ENCODE peak calls at places on chromosomes 6 and 20, in eight cellular contexts. E is heart left ventricle, J is osteoblast, I is body of pancreas, V is nephron progenitor cell, R is heart right ventricle, N is upper lobe of right lung, L is GM23338. T is an unnamed sample.

GRCh38 chr20:63198606-63199005 is 17.3 kb downstream of the YTHDF1 start:
- DNase-seq in L (no peak), J (peak), V (no peak), N (no peak), I (no peak), E (no peak), R (no peak), T (no peak)

GRCh38 chr6:7535498-7535897 is 6.0 kb upstream of the DSP start:
- DNase-seq in L (no peak), N (no peak), V (no peak), R (no peak), J (peak), I (no peak), E (no peak), T (no peak)

GRCh38 chr6:34322732-34323131 is 69.7 kb downstream of the NUDT3 start:
- DNase-seq in I (no peak), R (no peak), E (no peak), L (no peak), V (no peak), J (no peak), N (no peak), T (no peak)

GRCh38 chr6:35601331-35602132 is 87.2 kb downstream of the FKBP5 start:
- DNase-seq in N (no peak), R (peak), J (no peak), L (peak), V (no peak), I (peak), E (peak), T (no peak)

GRCh38 chr20:62602550-62602949 is 39.8 kb upstream of the SLCO4A1 start:
- DNase-seq in J (no peak), I (no peak), E (peak), R (no peak), N (peak), L (no peak), V (no peak), T (no peak)

GRCh38 chr6:186221-186965 is 105.9 kb upstream of the DUSP22 start:
- DNase-seq in E (no peak), L (no peak), I (no peak), N (no peak), V (no peak), J (no peak), R (no peak), T (no peak)

GRCh38 chr6:85464260-85464644 is 14.4 kb downstream of the NT5E start:
- DNase-seq in R (no peak), I (no peak), E (no peak), L (no peak), V (no peak), J (peak), N (no peak), T (no peak)

GRCh38 chr6:38528196-38528965 is 111.3 kb downstream of the BTBD9 start:
- DNase-seq in I (no peak), J (no peak), N (no peak), R (no peak), E (no peak), L (no peak), V (no peak), T (no peak)

GRCh38 chr20:24776755-24777271 is 172.3 kb upstream of the CST7 start:
- DNase-seq in R (no peak), V (no peak), L (no peak), N (no peak), J (no peak), E (no peak), I (peak), T (no peak)

GRCh38 chr20:52918311-52918710 is 53.8 kb upstream of the TSHZ2 start:
- DNase-seq in L (no peak), N (no peak), V (no peak), R (no peak), J (no peak), E (no peak), I (no peak), T (no peak)

GRCh38 chr6:149985506-149985937 is 21.8 kb downstream of the ULBP1 start:
- DNase-seq in I (no peak), L (no peak), V (no peak), J (no peak), R (no peak), E (no peak), N (no peak), T (no peak)

DNA sequence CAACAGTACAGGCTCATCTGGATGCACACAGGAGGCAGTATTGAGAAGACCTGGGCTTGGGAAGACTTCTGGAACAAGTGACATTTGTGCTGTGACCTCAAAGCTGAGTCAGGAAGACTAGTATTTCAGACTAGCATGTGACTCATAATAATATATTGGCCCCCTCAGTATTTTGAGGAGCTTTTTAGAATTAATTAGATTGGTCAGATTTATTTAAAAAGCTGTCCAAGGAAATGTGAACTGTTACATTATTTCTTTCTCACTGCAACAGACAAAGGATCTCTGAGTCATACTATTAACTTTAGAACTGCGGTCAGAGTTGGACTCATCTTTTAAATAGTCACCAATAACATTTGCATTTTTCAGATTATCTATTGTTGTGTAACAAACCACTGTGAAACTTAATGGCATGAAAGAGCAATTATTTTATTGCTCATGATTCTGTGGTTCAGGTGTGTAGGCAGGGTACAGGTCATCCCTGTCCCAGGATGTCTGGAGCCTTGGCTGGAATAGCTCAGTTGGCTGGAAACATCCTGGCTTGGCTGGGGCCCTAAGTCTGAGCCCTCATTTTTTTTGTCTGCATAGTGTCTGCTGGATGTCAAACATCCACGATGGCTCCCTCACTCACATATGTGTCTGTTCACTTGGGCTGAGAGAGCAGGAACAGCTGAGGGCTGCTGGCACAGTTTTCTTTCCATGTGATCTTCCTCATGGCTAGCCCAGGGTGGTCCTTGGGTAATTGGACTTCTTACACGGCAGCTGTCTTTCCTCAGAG is 46.8 kb downstream of the MAP3K4 start:
- DNase-seq in E (peak), R (peak), N (no peak), L (no peak), J (peak), V (no peak), I (no peak), T (no peak)
- TF ChIP-seq CTCF in E (no peak), R (no peak), N (no peak), L (no peak), J (peak), V (no peak), I (no peak), T (no peak)

DNA sequence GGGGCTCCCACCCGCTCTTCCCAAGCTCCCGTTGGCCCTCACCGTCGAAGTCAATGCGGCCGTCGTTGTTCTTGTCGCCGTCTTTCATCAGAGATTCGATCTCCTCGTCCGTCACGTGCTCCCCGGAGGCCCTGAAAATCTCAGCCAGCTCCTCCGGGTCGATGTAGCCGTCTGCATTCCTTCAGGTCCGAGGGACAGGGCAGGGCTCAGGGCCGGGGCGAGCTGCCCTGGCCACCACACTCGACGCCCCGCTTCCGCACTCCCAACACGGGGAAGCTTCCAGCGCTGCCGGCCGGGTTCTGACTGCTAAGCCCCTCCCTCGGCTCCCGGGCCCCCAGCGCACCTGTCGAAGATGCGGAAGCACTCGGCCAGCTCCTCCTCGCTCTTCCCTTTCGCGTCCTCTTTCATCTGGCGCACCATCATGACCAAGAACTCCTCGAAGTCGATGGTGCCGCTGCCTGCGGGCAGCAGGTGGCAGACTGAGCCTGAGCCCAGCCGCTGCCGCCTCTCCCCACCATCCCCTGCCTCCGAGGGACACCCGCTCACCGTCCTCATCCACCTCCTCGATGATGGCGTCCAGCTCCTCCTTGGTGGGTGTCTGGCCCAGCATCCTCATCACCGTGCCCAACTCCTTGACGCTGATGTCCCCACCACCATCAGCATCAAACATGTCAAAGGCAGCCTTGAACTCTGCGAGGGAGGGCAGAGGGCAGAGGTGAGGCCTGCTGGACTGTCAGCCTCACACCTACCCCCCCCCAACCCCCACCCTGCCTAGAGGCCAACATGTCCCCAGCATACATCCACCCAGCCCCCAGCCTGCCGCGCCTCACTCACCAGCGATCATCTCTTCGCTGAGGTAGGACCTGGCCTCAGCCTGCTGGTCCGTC is 2.9 kb downstream of the TNNC2 start:
- DNase-seq in N (no peak), J (peak), R (no peak), E (peak), I (peak), V (peak), L (peak), T (no peak)
- TF ChIP-seq CTCF in N (peak), J (peak), R (peak), E (peak), I (peak), V (no peak), L (peak), T (peak)

GRCh38 chr6:21590345-21590744 is 3.2 kb upstream of the SOX4 start:
- DNase-seq in E (no peak), L (no peak), R (no peak), V (no peak), I (no peak), J (no peak), N (no peak), T (no peak)
- TF ChIP-seq CTCF in E (no peak), L (peak), R (no peak), V (no peak), I (no peak), J (no peak), N (no peak), T (no peak)

DNA sequence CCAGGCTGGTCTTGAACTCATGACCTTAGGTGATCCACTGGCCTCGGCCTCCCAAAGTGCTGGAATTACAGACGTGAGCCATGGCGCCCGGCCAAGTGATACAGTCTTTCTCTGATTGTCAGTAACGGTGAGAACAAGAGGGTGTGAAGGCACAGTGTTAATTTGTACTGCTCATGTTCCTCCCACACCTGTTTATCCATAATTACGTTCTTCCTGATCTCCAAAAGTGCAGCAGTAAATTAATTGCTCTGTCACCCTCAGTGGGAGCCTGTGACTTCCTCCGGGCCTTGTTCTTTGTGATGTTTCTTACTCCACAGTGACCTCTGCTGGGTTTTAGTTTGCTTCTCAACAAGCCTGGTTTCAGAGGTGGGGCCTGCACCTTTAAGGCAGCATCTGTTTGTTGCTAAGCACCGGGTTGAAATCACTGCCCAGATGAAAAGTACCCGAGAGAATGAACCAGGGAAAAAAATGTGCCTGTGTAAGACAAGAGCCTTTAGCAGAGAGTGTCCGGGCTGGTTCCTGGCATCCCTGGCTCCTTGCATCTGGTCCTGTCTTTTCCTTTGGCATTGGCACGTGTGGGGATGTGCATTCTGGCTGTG is 89.1 kb upstream of the CLDN20 start:
- DNase-seq in V (peak), R (peak), I (peak), N (no peak), L (peak), E (no peak), J (peak), T (peak)
- TF ChIP-seq CTCF in V (peak), R (peak), I (peak), N (peak), L (peak), E (peak), J (peak), T (peak)

GRCh38 chr6:159303784-159304183 is 134.6 kb downstream of the FNDC1 start:
- DNase-seq in J (no peak), E (no peak), N (no peak), R (no peak), I (no peak), L (no peak), V (no peak), T (no peak)

GRCh38 chr6:159302196-159302595 is 133.0 kb downstream of the FNDC1 start:
- DNase-seq in L (no peak), N (no peak), R (no peak), I (no peak), E (no peak), V (no peak), J (no peak), T (no peak)

GRCh38 chr6:159299566-159299965 is 130.4 kb downstream of the FNDC1 start:
- DNase-seq in V (no peak), E (no peak), N (no peak), J (no peak), R (no peak), I (no peak), L (no peak), T (no peak)

GRCh38 chr6:159301277-159301676 is 132.1 kb downstream of the FNDC1 start:
- DNase-seq in R (no peak), V (no peak), E (no peak), L (no peak), N (no peak), I (no peak), J (no peak), T (no peak)

GRCh38 chr6:159298840-159299239 is 129.6 kb downstream of the FNDC1 start:
- DNase-seq in I (no peak), E (no peak), N (no peak), L (no peak), R (no peak), J (no peak), V (no peak), T (no peak)
- TF ChIP-seq CTCF in I (no peak), E (no peak), N (no peak), L (peak), R (no peak), J (no peak), V (no peak), T (no peak)

DNA sequence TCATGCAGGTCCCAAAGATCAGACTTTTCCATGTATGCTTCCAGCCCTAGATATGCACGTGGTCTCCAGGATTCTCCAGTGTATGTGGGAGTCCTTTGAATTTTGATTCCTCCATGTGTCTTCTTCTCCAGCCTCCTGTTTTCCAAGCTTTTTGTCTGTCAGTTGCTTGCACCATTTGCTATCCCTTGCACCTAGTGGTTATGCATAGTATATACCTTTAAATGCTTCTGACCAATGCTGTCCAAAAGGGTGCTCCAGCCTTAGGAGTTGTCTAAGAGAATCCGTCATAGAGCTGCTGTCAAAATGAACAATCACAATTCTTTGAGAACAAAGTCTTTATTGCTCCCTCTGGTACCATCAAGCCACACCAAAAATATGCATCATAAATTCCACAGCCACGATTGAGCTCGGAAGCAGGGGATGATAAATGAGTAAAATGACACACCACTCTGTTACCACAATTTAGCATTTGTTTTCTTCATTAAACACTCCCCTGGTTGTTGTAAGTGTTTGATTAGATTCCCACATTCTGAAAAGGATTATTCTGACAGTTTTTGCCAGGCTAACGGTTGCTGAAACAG is 706.2 kb upstream of the GJE1 start:
- DNase-seq in N (no peak), R (no peak), L (no peak), I (no peak), J (peak), E (no peak), V (no peak), T (no peak)
- TF ChIP-seq CTCF in N (no peak), R (no peak), L (no peak), I (no peak), J (no peak), E (no peak), V (no peak), T (no peak)

DNA sequence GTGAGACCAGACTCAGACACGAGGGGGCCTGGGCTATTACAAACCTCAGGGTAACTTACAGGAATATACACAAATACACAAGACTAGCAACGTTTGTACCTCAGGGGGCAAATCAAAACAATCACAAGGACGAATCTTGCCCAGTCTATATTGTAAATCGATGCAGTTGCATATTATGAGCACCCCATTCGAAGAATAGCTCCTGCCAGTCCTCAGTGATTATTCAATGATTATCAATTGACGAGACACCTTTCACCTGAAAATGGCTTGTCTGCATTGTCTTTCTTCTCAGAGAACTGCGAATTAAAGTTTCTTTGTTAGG is 24.6 kb upstream of the MAP3K7 start:
- DNase-seq in V (no peak), R (no peak), N (no peak), E (no peak), I (no peak), J (peak), L (no peak), T (peak)
- TF ChIP-seq CTCF in V (peak), R (no peak), N (no peak), E (no peak), I (no peak), J (no peak), L (no peak), T (no peak)

DNA sequence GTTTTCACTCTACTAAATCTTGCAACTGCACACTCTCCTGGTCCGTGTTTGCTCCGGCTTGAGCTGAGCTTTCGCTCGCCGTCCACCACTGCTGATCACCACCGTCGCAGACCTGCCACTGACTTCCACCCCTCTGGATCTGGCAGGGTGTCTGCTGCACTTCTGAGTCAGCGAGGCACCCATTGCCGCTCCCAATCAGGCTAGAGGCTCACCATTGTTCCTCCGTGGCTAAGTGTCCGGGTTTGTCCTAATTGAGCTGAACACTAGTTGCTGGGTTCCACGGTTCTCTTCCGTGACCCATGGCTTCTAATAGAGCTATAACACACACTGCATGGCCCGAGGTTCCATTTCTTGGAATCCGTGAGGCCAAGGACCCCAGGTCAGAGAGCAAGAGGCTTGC is 98.6 kb upstream of the GPR6 start:
- DNase-seq in J (no peak), R (no peak), V (no peak), N (no peak), I (no peak), E (no peak), L (no peak), T (no peak)
- TF ChIP-seq CTCF in J (no peak), R (no peak), V (no peak), N (no peak), I (no peak), E (no peak), L (no peak), T (no peak)